ENCODE peak calls at places on chromosomes 12 and 14, in seven cellular contexts. V is ascending aorta; G is psoas muscle; H is Panc1; K is CD4-positive, CD25-positive, alpha-beta regulatory T cell; S is lower lobe of right lung; Y is thoracic aorta. T is an unnamed sample.

GRCh38 chr14:23408307-23408630 is 196 bp upstream of the MYH6 start:
- DNase-seq in V (no peak), G (no peak), H (no peak), K (no peak), S (no peak), Y (no peak), T (no peak)

GRCh38 chr12:14260011-14260993 is 105.2 kb upstream of the ATF7IP start:
- DNase-seq in V (peak; percentile 59), G (peak; percentile 89), H (no peak), K (no peak), S (peak; percentile 95), Y (peak; percentile 78), T (peak; percentile 88)

GRCh38 chr14:21084988-21085853 is 13.2 kb downstream of the ZNF219 start:
- DNase-seq in V (no peak), G (no peak), H (no peak), K (no peak), S (peak; percentile 80), Y (no peak), T (no peak)

GRCh38 chr12:52208424-52209165 is 16.8 kb upstream of the KRT80 start:
- DNase-seq in V (peak; percentile 5), G (no peak), H (no peak), K (no peak), S (peak; percentile 44), Y (no peak), T (peak; percentile 51)

GRCh38 chr12:52953181-52953841 is 4.4 kb downstream of the KRT18 start:
- DNase-seq in V (no peak), G (no peak), H (no peak), K (no peak), S (no peak), Y (no peak), T (no peak)

GRCh38 chr14:89720741-89721315 is 233.7 kb downstream of the EFCAB11 start:
- DNase-seq in V (peak; percentile 30), G (no peak), H (no peak), K (peak; percentile 97), S (peak; percentile 65), Y (no peak), T (peak; percentile 40)

GRCh38 chr12:7383157-7383556 is 60.8 kb downstream of the CD163L1 start:
- DNase-seq in V (no peak), G (no peak), H (no peak), K (no peak), S (no peak), Y (no peak), T (no peak)

GRCh38 chr12:120388711-120389431 is 19.9 kb upstream of the MSI1 start:
- DNase-seq in V (no peak), G (no peak), H (no peak), K (no peak), S (no peak), Y (no peak), T (no peak)

GRCh38 chr12:59321278-59321677 is 274.6 kb upstream of the SLC16A7 start:
- DNase-seq in V (no peak), G (no peak), H (no peak), K (no peak), S (no peak), Y (no peak), T (no peak)

DNA sequence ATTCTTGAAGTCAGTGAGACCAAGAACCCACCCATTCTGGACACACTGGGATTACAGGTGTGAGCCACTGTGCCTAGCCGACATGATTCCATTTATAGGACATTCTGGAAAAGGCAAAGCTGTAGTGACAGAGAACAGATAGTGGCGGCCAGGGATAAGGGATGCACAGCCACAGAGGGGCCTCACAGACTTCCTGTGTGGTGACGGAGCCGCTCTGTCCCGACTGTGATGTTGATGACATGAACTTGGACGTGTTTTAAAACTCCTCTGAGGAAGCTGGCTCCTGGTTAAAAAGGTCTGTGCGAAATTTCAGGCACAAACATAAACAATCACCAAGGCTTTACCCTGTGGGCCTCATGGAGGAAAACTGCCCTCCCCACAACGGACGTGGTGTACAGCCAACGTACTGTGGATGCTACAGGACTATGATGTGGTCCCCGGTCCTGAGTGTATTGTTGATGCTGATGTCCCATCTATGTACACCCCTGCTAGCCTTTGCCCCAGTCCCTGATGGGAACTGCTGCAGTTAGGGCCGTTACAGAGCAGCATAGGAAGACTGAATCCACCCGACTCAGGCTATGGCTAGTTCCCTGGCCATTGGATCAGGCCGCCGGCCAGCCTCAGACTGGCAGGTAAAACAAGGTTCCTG is 15.9 kb downstream of the ZNF605 start:
- DNase-seq in V (no peak), G (no peak), H (no peak), K (no peak), S (no peak), Y (no peak), T (no peak)
- H3K9me3 ChIP-seq in V (peaks cover 87% of the 10 kb centered on the region), G (peaks cover 63% of the 10 kb centered on the region), H (peaks cover 42% of the 10 kb centered on the region), K (peaks cover 33% of the 10 kb centered on the region), S (peaks cover 85% of the 10 kb centered on the region), Y (peaks cover 71% of the 10 kb centered on the region), T (peaks cover 85% of the 10 kb centered on the region)

DNA sequence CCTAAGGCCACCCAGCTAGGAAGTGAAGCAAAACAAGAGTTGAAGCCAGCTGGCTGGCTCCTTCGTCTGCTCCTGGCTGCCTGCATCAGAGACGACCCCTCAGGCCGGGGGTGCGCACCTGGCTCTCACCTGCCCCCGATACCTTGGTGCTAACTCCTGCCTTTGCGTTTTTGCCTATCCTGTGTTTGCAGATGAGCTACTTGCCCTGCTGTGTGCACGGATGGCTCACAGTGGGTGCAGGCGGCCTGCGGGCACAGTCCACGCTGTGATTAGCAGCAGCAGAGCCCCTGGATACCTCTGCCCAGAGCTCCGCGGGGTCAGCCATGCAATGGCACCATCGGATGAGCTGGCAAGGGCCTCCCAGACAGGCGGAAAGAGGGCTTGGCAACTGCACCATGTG is 31.2 kb upstream of the FZD10 start:
- DNase-seq in V (no peak), G (no peak), H (no peak), K (no peak), S (no peak), Y (no peak), T (no peak)
- H3K9me3 ChIP-seq in V (no peaks in the 10 kb centered on the region), G (no peaks in the 10 kb centered on the region), H (no peaks in the 10 kb centered on the region), K (no peaks in the 10 kb centered on the region), S (no peaks in the 10 kb centered on the region), Y (no peaks in the 10 kb centered on the region), T (no peaks in the 10 kb centered on the region)

DNA sequence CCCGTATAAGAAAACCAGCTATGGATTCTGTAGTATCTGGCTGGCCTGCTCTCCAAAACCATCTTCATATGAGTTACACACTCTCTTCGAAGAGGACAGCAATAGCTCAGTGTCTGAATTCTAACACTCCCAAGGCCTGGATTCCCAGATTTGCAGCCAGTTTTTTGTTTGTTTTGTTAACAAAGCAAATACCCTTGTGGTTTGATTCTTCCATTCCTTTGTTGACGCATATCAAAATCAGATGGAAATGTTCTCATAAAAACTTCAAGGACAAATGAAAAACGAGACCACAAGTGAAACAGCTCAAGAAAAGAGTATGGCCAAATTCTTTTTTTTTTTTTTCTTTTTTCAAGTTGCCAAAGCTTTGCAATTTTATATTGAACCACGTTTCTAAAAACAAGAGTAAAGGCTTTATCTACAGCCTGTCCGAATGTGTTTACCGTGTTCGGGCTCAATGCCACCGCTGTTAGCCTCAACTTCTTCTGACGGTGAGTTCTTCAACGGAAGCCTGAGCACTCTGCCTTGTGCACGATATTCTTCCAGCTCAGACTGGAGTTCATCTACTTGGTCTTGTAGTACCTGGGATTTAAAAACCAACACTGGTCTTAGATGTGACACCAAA is 67.5 kb downstream of the NIN start:
- DNase-seq in V (no peak), G (no peak), H (no peak), K (no peak), S (no peak), Y (no peak), T (no peak)
- H3K9me3 ChIP-seq in V (no peaks in the 10 kb centered on the region), G (no peaks in the 10 kb centered on the region), H (no peaks in the 10 kb centered on the region), K (no peaks in the 10 kb centered on the region), S (no peaks in the 10 kb centered on the region), Y (no peaks in the 10 kb centered on the region), T (no peaks in the 10 kb centered on the region)

GRCh38 chr12:89179983-89180382 is 172.3 kb downstream of the DUSP6 start:
- DNase-seq in V (no peak), G (no peak), H (no peak), K (no peak), S (no peak), Y (peak; percentile 4), T (peak; percentile 48)
- H3K9me3 ChIP-seq in V (no peaks in the 10 kb centered on the region), G (no peaks in the 10 kb centered on the region), H (no peaks in the 10 kb centered on the region), K (no peaks in the 10 kb centered on the region), S (no peaks in the 10 kb centered on the region), Y (no peaks in the 10 kb centered on the region), T (no peaks in the 10 kb centered on the region)

DNA sequence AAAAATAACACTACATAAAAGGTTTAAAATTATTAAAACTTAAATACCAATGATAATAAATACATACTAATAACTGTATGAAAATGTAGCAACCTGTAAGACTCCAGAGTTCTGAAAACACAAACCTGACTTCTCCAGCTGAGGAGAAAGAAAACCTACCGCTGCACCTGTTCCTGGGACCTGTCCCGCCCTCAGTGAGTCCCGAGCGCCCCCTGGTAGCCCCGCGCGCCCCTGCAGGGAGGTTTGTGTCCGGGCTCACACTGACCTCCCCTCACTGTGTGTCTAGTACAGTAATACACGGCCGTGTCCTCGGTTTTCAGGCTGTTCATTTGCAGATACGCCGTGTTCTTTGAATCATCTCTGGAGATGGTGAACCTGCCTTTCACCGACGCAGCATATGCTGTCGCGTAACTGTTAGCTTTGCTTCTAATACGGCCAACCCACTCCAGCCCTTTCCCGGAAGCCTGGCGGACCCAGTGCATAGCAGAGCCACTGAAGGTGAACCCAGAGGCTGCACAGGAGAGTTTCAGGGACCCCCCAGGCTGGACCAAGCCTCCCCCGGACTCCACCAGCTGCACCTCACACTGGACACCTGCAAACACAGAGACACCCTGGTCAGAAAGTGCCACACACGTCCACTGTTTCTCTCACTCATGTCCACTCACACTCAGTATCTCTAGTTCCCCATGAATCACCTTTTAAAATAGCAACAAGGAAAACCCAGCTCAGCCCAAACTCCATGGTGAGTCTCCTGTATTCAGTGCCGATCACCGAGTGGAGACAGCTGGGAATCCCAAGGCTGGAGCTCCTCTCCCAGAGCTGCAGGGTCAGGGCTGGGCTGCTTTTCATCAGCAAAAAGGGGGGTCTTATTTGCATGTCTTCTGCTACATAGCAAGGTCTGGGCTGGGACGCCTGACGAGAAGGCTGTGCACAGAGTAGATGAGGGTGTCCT is 1276.3 kb downstream of the TMEM121 start:
- DNase-seq in V (no peak), G (no peak), H (no peak), K (no peak), S (no peak), Y (no peak), T (no peak)
- H3K9me3 ChIP-seq in V (no peaks in the 10 kb centered on the region), G (no peaks in the 10 kb centered on the region), H (no peaks in the 10 kb centered on the region), K (no peaks in the 10 kb centered on the region), S (no peaks in the 10 kb centered on the region), Y (no peaks in the 10 kb centered on the region), T (no peaks in the 10 kb centered on the region)

GRCh38 chr14:56156096-56156495 is 37.9 kb downstream of the PELI2 start:
- DNase-seq in V (no peak), G (no peak), H (no peak), K (no peak), S (no peak), Y (no peak), T (no peak)

GRCh38 chr14:56150645-56151345 is 32.6 kb downstream of the PELI2 start:
- DNase-seq in V (no peak), G (no peak), H (no peak), K (peak; percentile 20), S (no peak), Y (no peak), T (no peak)

GRCh38 chr14:56153271-56153670 is 35.1 kb downstream of the PELI2 start:
- DNase-seq in V (no peak), G (no peak), H (no peak), K (no peak), S (no peak), Y (no peak), T (no peak)

GRCh38 chr14:56152221-56152620 is 34.0 kb downstream of the PELI2 start:
- DNase-seq in V (no peak), G (no peak), H (no peak), K (no peak), S (no peak), Y (no peak), T (no peak)

GRCh38 chr14:56154321-56154720 is 36.1 kb downstream of the PELI2 start:
- DNase-seq in V (no peak), G (no peak), H (no peak), K (no peak), S (no peak), Y (no peak), T (no peak)
- H3K9me3 ChIP-seq in V (no peaks in the 10 kb centered on the region), G (no peaks in the 10 kb centered on the region), H (no peaks in the 10 kb centered on the region), K (no peaks in the 10 kb centered on the region), S (no peaks in the 10 kb centered on the region), Y (no peaks in the 10 kb centered on the region), T (no peaks in the 10 kb centered on the region)

T was measured in breast epithelium.